ENCODE peak calls at places on chromosomes 4 and X, in seven cellular contexts. W is tibial nerve, D is A673, A is fibroblast of mammary gland, Y is OCI-LY7, J is NB4, R is upper lobe of left lung. F is an unnamed sample.

GRCh38 chr4:10045481-10045880 is 24.2 kb upstream of the SLC2A9 start:
- DNase-seq in Y (no peak), D (no peak), J (no peak), A (peak), R (no peak), W (no peak), F (no peak)

GRCh38 chrX:96655947-96656623 is 28.6 kb upstream of the DIAPH2 start:
- DNase-seq in D (no peak), R (no peak), W (no peak), J (no peak), Y (no peak), A (no peak), F (no peak)

GRCh38 chrX:1754077-1754476 is 139.2 kb downstream of the ASMT start:
- DNase-seq in Y (no peak), D (no peak), J (no peak), A (no peak), R (no peak), W (no peak), F (no peak)

GRCh38 chr4:43425206-43425605 is 532.7 kb downstream of the GRXCR1 start:
- DNase-seq in W (no peak), J (no peak), A (no peak), Y (no peak), D (no peak), R (no peak), F (no peak)

GRCh38 chr4:37648084-37648817 is 37.9 kb downstream of the RELL1 start:
- DNase-seq in J (peak), R (peak), Y (no peak), D (no peak), A (peak), W (peak), F (no peak)

GRCh38 chr4:69092190-69092589 is 4.1 kb upstream of the UGT2B7 start:
- DNase-seq in R (no peak), D (peak), Y (no peak), J (peak), A (peak), W (no peak), F (no peak)

GRCh38 chr4:76948441-76949292 is 885 bp upstream of the SEPTIN11 start:
- DNase-seq in W (peak), R (peak), J (peak), A (peak), D (peak), Y (peak), F (peak)

GRCh38 chrX:50812995-50813842 is 775 bp downstream of the SHROOM4 start:
- DNase-seq in Y (no peak), D (peak), J (peak), W (no peak), R (peak), A (peak), F (no peak)

GRCh38 chr4:88341227-88342192 is 37.1 kb upstream of the HERC6 start:
- DNase-seq in W (no peak), A (peak), R (peak), D (no peak), Y (no peak), J (no peak), F (no peak)

GRCh38 chr4:177482367-177482766 is 40.1 kb upstream of the AGA start:
- DNase-seq in W (no peak), A (no peak), Y (no peak), J (no peak), R (no peak), D (no peak), F (no peak)

GRCh38 chr4:48620861-48621260 is 130.8 kb downstream of the ZAR1 start:
- DNase-seq in J (no peak), R (no peak), W (no peak), D (no peak), Y (no peak), A (no peak), F (no peak)

GRCh38 chrX:70030242-70030823 is 19.4 kb downstream of the AWAT2 start:
- DNase-seq in Y (peak), A (peak), J (peak), D (peak), R (peak), W (no peak), F (no peak)

GRCh38 chrX:3638280-3638873 is 75.1 kb downstream of the PRKX start:
- DNase-seq in W (peak), R (peak), A (peak), D (peak), J (peak), Y (peak), F (no peak)

GRCh38 chr4:181939199-181939945 is 303.8 kb upstream of the TENM3 start:
- DNase-seq in D (no peak), J (no peak), R (no peak), Y (no peak), A (no peak), W (no peak), F (no peak)

GRCh38 chr4:54386693-54387092 is 157.6 kb downstream of the PDGFRA start:
- DNase-seq in D (no peak), W (no peak), Y (no peak), J (no peak), A (no peak), R (no peak), F (no peak)

DNA sequence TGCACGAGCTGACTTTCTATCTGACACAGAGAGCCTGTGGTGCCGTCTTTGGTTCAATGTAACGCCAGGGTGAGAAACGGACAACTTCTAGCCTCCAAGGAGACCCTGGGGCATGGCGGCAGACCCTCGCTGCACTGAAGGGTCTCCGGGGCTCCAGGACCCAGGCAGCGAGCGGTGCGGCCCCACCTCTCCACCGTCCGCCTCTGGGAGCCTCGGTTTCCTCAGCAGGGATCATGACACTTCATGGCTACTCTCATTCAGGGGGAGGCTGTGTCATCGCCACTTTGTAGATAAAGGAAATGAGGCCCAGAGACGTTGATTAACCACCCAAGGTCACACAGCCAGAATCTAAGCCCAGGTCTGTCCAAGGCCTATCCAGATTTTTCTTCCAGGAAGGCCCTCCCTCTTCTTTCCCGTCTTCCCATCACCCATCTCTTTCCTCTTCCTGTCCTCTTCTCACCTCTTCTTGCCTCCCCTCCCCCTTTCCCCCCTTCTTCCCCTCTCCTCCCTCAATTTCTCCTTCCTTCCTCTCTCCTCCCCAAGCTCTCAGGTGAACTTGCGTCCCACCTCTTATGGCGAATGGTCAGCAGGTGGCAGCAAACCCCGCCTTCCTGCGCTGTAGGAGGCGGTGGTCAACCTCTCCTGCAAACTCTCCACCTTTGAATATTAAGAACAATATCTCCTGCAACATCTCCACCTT is 69.3 kb upstream of the HMX1 start:
- DNase-seq in W (no peak), D (no peak), R (no peak), Y (no peak), A (no peak), J (no peak), F (no peak)
- TF ChIP-seq CTCF in W (no peak), D (no peak), R (no peak), Y (peak), A (no peak), J (peak), F (no peak)

DNA sequence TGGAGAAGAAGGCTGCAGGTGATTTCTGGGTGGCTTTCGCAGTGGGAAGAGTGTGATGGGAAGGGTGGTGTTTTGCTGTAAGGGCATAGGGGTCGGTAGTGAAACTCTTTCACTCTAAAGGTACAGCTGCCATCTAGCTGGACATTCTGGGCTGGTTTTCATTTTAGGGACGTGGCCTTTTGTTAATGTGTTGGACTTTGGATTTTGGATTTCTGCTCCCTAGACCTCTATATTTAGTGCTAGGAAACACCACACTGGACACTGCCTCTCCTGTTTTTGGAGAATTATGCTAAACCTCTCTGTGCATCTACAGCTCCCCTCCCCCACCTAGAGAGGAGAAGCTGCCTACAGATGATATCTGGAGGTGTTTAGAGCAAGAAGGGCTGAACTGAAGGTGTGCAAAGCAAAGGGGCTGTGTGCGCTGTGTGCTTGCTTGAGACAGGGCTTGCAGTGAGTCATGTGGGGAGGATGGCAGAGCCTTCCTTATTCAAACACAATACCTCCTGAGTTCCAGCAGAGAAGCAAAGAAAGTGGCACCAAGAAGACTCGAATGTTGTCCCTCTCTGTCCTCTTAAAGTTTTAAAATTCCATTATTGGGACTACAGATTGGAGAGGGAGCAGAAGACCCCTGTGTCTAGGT is 47.9 kb downstream of the STARD8 start:
- DNase-seq in J (peak), R (no peak), A (no peak), Y (no peak), D (no peak), W (no peak), F (no peak)
- H3K4me3 ChIP-seq in J (peak), R (peak), A (no peak), Y (no peak), D (no peak), W (peak), F (no peak)

GRCh38 chrX:116238866-116239265 is 68.3 kb downstream of the AGTR2 start:
- DNase-seq in D (no peak), A (no peak), W (no peak), R (no peak), J (no peak), Y (no peak), F (no peak)

GRCh38 chrX:116241001-116241400 is 70.5 kb downstream of the AGTR2 start:
- DNase-seq in D (no peak), R (no peak), Y (no peak), A (no peak), W (no peak), J (no peak), F (no peak)

GRCh38 chrX:116238093-116238492 is 67.5 kb downstream of the AGTR2 start:
- DNase-seq in W (no peak), J (no peak), Y (no peak), R (no peak), A (no peak), D (no peak), F (no peak)

GRCh38 chrX:116239944-116240391 is 69.4 kb downstream of the AGTR2 start:
- DNase-seq in Y (no peak), R (no peak), J (no peak), D (no peak), W (no peak), A (peak), F (no peak)

GRCh38 chrX:116240446-116240845 is 69.9 kb downstream of the AGTR2 start:
- DNase-seq in J (no peak), A (peak), W (no peak), R (no peak), Y (no peak), D (no peak), F (no peak)
- TF ChIP-seq CTCF in J (no peak), A (no peak), W (no peak), R (no peak), Y (no peak), D (no peak), F (no peak)

DNA sequence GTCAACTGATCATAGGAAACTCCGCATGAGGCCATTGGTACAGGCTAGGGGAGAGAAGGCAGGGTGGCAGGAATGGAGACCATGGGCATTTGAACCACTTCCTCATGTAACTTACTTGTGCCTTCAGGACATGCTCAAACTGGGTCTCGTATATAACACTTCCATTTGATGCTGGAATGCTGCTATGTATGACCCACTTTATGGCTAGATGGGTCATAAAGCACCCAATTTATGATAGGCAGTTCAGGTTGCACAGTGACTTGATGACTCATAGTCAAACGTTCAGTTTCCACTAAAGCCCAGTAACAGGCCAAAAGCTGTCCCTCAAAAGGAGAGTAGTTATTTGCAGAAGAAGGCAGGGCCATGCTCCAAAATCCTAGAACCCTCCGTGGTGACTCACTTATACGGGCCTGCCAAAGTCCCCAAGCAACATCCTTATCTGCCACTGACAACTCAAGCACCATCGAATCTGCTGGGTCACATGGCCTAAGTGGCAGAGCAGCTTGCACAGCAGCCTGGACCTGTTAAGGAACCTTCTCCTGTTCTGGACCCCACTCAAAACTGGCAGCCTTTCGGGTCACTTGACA is 236.4 kb downstream of the ZC4H2 start:
- DNase-seq in R (peak), W (no peak), Y (no peak), J (no peak), A (no peak), D (no peak), F (no peak)
- H3K4me3 ChIP-seq in R (no peak), W (no peak), Y (no peak), J (no peak), A (no peak), D (no peak), F (no peak)

GRCh38 chrX:150086371-150086770 is 148.1 kb upstream of the EOLA2 start:
- DNase-seq in A (no peak), W (no peak), D (no peak), Y (no peak), J (no peak), R (no peak), F (no peak)

GRCh38 chrX:150085881-150086280 is 147.6 kb upstream of the EOLA2 start:
- DNase-seq in Y (no peak), R (no peak), A (peak), W (no peak), J (no peak), D (no peak), F (no peak)

GRCh38 chrX:150088766-150089518 is 150.7 kb upstream of the EOLA2 start:
- DNase-seq in A (no peak), R (no peak), Y (no peak), J (no peak), D (no peak), W (no peak), F (no peak)

GRCh38 chrX:150088042-150088441 is 149.8 kb upstream of the EOLA2 start:
- DNase-seq in A (no peak), J (no peak), W (no peak), D (no peak), R (no peak), Y (no peak), F (no peak)

DNA sequence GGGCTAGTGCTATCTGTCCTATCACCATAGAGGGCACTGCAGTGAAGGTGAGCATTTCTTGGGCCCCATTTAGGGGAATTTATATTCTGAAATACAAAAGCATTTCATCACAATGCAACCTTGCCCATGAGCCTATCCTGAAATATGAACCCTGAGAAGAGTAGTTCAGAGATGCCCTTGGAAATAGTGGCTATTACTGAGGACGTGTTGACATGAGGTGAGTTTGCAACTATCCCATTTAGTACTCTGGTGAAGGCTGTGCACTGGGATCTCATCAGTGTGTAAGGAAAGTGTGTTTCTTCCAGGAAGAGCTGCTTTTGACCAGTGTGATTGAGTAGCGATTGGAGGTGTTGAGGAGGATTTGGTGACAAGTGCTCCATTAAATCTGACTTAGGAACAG is 149.3 kb upstream of the EOLA2 start:
- DNase-seq in J (no peak), W (no peak), A (no peak), R (no peak), Y (no peak), D (no peak), F (no peak)
- TF ChIP-seq CTCF in J (no peak), W (no peak), A (no peak), R (no peak), Y (peak), D (no peak), F (no peak)

GRCh38 chr4:99734583-99735322 is 77.1 kb upstream of the C4orf54 start:
- DNase-seq in R (no peak), Y (no peak), W (no peak), J (no peak), D (no peak), A (no peak), F (no peak)
- H3K4me3 ChIP-seq in R (no peak), Y (no peak), W (no peak), J (no peak), D (no peak), A (no peak), F (no peak)

GRCh38 chr4:184979461-184980124 is 38.7 kb upstream of the HELT start:
- DNase-seq in J (no peak), R (no peak), W (no peak), A (no peak), Y (no peak), D (no peak), F (no peak)

GRCh38 chr4:184987493-184988031 is 30.7 kb upstream of the HELT start:
- DNase-seq in D (no peak), W (no peak), J (no peak), R (no peak), Y (no peak), A (no peak), F (no peak)

GRCh38 chr4:184988611-184989010 is 29.7 kb upstream of the HELT start:
- DNase-seq in W (no peak), A (no peak), R (no peak), J (no peak), D (no peak), Y (no peak), F (no peak)

GRCh38 chr4:184980261-184980660 is 38.0 kb upstream of the HELT start:
- DNase-seq in Y (no peak), D (no peak), J (no peak), A (no peak), R (no peak), W (no peak), F (no peak)

DNA sequence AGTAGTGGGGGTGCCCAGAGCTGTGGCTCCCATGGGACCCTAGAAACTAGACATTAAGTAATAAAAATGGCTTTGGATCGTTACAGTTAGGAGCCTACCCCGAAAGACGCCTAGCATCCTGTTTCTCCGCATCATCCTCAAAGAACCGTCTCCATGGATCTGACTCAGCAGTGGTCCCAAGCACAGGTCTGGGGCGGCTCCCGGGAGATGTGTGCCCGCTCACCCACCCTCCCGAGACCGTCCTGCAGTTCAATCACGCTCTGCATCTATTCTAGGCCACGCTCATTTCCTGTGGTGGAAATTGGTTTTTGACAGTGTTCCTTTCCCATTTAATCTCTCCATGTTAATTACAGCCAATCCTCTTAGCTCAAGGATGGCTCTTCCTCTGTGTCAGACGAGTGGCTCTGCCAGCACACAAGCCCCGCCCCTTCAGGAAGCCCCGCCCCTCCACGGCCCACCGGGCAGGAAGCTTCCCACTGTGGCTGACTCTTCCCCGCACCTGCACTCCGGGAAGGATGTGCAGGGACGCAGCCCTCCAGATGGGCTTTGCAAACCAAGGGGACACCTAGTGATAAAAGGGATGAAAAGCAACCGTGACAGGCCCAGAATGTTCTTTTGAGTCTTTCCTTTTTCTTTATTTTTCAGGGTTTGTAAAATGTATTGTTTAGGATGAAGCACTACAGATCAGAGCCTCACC is 34.5 kb upstream of the HELT start:
- DNase-seq in D (peak), R (peak), Y (peak), A (peak), J (peak), W (peak), F (peak)
- TF ChIP-seq CTCF in D (peak), R (peak), Y (peak), A (peak), J (peak), W (peak), F (peak)

DNA sequence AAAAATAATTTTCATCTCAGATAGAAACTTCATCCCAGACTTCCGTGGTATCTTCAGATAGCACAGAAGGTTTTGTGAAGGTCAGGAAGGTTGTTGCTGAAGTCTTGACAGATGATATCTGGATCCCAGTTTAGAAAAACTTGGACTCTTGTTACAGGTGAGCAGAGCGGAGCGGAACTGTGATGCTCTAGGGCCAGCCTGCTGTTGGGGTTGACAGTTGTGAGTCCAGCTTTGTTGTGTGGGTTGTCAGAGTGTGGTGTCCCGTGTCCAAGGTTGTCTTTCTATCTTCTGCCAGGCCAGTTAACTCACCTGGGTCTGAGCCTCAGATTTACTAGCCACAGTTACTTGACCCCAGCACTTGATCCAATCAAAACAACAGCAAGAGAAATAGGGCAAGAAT is 3.9 kb downstream of the SNX25 start:
- DNase-seq in Y (peak), A (no peak), W (no peak), J (no peak), D (no peak), R (no peak), F (no peak)
- H3K4me3 ChIP-seq in Y (peak), A (no peak), W (no peak), J (no peak), D (no peak), R (peak), F (peak)

GRCh38 chrX:48676106-48676892 is 7.3 kb upstream of the WAS start:
- DNase-seq in J (peak), Y (peak), A (peak), D (peak), W (peak), R (peak), F (peak)
- TF ChIP-seq CTCF in J (no peak), Y (no peak), A (no peak), D (no peak), W (no peak), R (no peak), F (no peak)

GRCh38 chrX:25001808-25002657 is 13.7 kb downstream of the ARX start:
- DNase-seq in W (no peak), Y (no peak), A (no peak), D (no peak), R (no peak), J (no peak), F (no peak)
- H3K4me3 ChIP-seq in W (peak), Y (no peak), A (no peak), D (no peak), R (peak), J (no peak), F (no peak)